ENCODE peak calls at places on chromosomes 13 and 19, in four cellular contexts. E, L, Y and Q are unnamed samples.

GRCh38 chr19:35738021-35738886 is 4.0 kb downstream of the IGFLR1 start:
- DNase-seq in E (no peak), L (no peak), Y (no peak), Q (no peak)

GRCh38 chr13:100724568-100724967 is 50.0 kb upstream of the TMTC4 start:
- DNase-seq in E (no peak), L (no peak), Y (peak), Q (no peak)

GRCh38 chr19:6817179-6817578 is 44.7 kb downstream of the VAV1 start:
- DNase-seq in E (no peak), L (no peak), Y (no peak), Q (no peak)

GRCh38 chr19:55711719-55712118 is 26.5 kb downstream of the NLRP9 start:
- DNase-seq in E (no peak), L (no peak), Y (no peak), Q (no peak)

GRCh38 chr13:78413887-78414553 is 189.3 kb downstream of the POU4F1 start:
- DNase-seq in E (no peak), L (no peak), Y (no peak), Q (no peak)

GRCh38 chr19:56110515-56111448 is 10.3 kb downstream of the ZNF787 start:
- DNase-seq in E (no peak), L (peak), Y (peak), Q (no peak)

GRCh38 chr19:15443838-15444237 is 5.9 kb downstream of the WIZ start:
- DNase-seq in E (no peak), L (no peak), Y (no peak), Q (no peak)

GRCh38 chr19:16216744-16217670 is 19.3 kb downstream of the AP1M1 start:
- DNase-seq in E (no peak), L (no peak), Y (no peak), Q (no peak)

GRCh38 chr13:62185631-62186256 is 770.1 kb upstream of the PCDH20 start:
- DNase-seq in E (no peak), L (no peak), Y (no peak), Q (no peak)

DNA sequence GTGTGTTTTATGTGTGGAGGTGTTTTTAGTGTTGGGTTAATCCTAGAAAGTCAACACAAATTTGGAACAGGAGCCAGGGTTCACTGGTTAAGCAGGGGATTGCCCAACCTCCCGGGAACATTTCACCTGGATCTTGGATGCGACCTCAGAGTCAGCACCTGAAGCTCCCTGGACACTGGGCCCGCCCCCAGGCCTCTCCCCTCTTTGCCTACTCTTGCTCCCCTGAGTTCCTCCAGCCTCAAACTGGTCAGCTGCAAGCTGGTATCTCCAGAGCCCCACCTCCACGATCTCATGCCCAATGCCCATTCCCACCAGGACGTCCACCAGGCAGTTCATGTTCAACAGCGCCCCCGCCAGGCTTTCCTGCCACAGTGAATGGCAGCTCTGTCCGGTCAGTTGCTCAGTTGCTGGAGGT is 9.7 kb downstream of the HSD17B14 start:
- DNase-seq in E (no peak), L (peak), Y (peak), Q (no peak)
- TF ChIP-seq CTCF in E (no peak), L (no peak), Y (no peak), Q (no peak)

GRCh38 chr19:47353307-47353712 is 4.2 kb downstream of the DHX34 start:
- DNase-seq in E (no peak), L (peak), Y (peak), Q (no peak)

GRCh38 chr19:47363758-47364529 is 14.8 kb downstream of the DHX34 start:
- DNase-seq in E (no peak), L (no peak), Y (no peak), Q (no peak)

GRCh38 chr19:47362321-47362720 is 13.2 kb downstream of the DHX34 start:
- DNase-seq in E (no peak), L (no peak), Y (no peak), Q (no peak)

GRCh38 chr19:47356900-47357299 is 7.8 kb downstream of the DHX34 start:
- DNase-seq in E (no peak), L (no peak), Y (no peak), Q (no peak)

DNA sequence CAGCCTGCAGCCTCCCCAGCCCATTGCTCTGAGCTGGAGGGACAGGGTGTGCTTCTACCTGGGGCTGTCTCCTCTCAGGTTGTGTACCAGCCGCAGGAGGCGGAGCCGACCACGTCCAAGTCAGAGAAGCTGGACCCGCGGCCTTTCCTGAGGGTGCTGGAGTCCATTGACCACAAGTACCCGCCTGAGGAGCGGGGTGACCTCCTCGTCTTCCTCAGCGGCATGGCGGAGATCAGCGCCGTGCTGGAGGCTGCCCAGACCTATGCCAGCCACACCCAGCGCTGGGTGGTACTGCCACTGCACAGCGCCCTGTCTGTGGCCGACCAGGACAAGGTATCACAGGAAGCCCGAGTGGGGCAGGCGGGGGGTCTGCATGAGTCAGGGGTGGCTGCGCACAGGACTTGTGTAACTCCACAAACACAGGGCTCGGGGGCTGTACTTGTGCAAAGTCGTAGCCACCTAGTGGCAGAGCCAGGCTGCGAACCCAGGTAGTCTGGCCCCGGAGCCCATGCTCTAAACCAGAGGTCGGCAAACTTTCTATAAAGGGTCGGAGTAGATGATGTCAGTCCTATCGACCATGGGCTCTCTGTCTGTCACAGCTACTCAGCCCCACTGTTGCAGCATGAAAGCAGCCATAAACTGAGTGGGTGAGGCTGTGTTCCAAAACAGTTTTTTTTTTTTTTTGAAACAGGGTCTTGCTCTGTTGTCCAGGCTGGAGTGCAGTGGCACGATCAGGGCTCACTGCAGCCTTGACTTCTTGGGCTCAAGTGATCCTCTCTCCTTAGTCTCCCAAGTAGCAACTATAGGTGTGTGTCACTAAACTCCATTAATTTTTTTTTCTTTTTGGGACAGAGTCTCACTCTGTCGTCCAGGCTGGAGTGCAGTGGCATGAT is 8.9 kb downstream of the DHX34 start:
- DNase-seq in E (no peak), L (no peak), Y (no peak), Q (no peak)
- TF ChIP-seq CTCF in E (no peak), L (peak), Y (no peak), Q (no peak)

DNA sequence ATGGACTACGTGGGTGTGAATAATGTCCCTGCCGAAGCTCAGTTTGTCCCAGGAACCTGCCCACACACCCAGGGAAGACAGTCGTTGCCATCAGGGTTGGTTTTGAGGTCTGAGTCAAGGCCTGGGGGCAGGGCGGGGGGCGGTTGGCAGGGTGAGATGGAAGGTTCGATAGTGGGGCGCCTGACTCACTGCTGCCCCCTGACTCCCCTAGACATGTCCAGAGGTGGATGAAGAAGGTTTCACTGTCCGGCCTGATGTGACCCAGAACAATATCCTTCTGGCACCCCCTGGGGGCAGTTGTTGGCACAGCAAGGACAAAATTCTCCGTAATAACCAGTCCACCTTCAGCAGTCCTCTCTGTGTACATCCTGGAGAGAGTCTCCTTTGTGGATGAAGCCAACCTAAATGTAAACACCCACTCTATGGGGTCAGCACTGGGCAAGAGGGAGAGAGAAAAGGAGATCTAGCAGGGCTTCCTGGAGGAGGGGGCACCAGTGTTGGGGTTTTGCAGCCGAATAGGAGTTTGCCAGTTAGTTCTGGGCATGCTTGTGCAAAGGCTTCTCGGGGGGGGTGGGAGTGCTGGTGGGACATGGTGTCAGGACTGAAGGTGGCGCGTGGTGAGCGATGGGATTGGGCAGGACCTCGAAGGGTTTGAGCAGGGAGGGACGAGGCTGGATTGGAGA is 19.6 kb upstream of the B3GNT3 start:
- DNase-seq in E (no peak), L (peak), Y (no peak), Q (no peak)
- TF ChIP-seq CTCF in E (peak), L (peak), Y (no peak), Q (peak)

DNA sequence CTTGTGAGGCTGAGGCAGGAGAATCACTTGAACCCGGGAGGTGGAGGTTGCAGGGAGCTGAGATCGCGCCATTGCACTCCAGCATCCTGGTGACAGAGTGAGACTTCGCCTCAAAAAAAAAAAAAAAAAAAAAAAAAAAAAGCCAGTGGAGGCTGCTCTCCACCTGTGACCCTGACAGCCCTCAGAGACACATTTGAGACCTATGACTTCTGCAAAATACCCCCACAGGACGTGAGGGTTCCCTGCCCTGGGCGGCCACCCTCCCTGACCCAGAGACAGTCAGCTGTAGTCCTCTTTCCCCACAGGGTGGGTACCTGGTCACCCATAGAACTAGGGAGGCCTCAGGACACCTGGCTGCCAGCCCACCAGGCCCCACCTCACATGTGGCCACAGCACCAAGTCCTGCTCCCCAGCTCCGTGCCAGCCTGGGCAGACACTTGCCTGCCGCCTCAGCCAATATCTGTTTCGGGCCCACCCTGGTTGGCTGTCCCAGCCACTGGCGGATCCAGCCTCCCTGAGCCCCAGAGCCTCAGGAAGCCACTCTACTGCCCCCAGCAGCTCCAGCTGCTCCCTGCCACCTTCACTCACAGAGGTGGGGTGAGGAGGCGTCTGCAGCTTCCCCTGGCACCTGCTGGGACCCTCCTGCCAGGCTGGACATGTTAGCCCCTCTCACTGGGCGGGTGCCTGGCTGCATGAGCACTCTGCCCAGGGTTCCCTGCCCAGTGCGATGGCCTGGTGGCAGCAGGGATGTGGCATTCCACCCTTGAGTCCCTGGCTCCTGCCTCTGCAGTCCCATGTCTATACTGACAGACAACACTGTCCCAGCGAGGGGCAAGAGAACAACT is 7.0 kb downstream of the MKNK2 start:
- DNase-seq in E (no peak), L (no peak), Y (no peak), Q (no peak)
- TF ChIP-seq CTCF in E (no peak), L (no peak), Y (no peak), Q (no peak)

DNA sequence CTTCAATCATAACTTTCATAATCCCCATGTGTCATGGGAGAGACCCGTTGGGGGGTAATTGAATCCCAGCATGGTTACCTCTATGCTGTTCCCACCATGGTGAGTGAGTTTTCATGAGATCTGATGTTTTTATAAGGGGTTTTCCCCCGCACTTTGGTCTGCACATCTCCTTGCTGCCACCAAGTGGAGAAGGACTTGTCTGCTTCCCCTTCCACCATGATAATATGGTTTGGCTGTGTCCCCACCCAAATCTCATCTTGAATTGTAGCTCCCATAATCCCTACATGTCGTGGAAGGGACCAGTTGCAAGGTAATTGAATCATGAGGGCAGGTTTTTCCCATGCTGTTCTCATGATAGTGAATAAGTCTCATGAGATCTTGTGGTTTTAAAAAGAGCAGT is 524.9 kb downstream of the SLITRK5 start:
- DNase-seq in E (no peak), L (no peak), Y (no peak), Q (no peak)
- TF ChIP-seq CTCF in E (no peak), L (no peak), Y (no peak), Q (no peak)

GRCh38 chr13:110320645-110321044 is 13.6 kb downstream of the COL4A2 start:
- DNase-seq in E (no peak), L (no peak), Y (no peak), Q (no peak)

GRCh38 chr13:110323986-110324749 is 17.1 kb downstream of the COL4A2 start:
- DNase-seq in E (no peak), L (no peak), Y (no peak), Q (no peak)

GRCh38 chr13:110322828-110323171 is 15.7 kb downstream of the COL4A2 start:
- DNase-seq in E (no peak), L (no peak), Y (no peak), Q (no peak)

GRCh38 chr13:110322126-110322827 is 15.2 kb downstream of the COL4A2 start:
- DNase-seq in E (no peak), L (no peak), Y (no peak), Q (no peak)

DNA sequence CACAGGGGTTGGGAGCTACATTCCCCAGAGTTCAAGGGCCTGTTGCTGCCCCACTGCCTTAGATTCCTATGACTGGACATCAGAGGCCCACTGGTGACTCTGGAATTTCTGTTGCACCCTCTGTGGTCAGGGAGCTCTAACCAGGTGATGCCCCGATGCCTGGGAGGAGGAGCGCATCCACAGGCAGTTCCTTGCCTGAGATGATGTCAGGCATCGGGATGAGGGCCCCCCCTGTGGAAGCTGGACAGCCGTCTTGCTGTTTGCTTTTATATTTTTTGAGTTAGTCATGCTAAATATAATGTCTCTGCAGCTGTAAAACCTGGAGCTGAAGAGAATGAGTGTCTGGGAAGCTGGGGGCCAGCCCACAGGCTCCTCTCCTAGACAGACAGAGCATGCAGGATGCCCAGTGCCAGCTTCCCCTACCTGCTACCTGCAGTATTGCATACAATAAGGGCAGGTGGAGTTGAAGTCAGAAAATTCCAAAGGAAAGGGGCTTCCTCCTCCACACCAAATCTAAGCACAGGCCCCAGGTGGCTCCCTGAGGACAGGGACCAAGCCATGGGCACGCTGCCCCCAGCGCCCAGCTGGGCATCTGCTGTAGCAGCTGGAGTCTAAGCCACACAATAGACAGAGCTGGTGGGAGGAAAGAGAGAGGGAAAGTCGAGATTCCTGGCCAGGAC is 16.2 kb downstream of the COL4A2 start:
- DNase-seq in E (no peak), L (no peak), Y (no peak), Q (no peak)
- TF ChIP-seq CTCF in E (no peak), L (no peak), Y (no peak), Q (peak)

GRCh38 chr19:4256563-4256962 is 9.7 kb downstream of the YJU2 start:
- DNase-seq in E (no peak), L (no peak), Y (no peak), Q (no peak)
- TF ChIP-seq CTCF in E (no peak), L (no peak), Y (no peak), Q (no peak)

GRCh38 chr13:20058476-20058875 is 99.9 kb downstream of the ZMYM2 start:
- DNase-seq in E (no peak), L (no peak), Y (no peak), Q (no peak)

GRCh38 chr13:20054586-20054985 is 96.1 kb downstream of the ZMYM2 start:
- DNase-seq in E (no peak), L (no peak), Y (no peak), Q (no peak)

GRCh38 chr13:20053891-20054290 is 95.4 kb downstream of the ZMYM2 start:
- DNase-seq in E (no peak), L (no peak), Y (no peak), Q (no peak)

GRCh38 chr13:20057214-20057613 is 98.7 kb downstream of the ZMYM2 start:
- DNase-seq in E (no peak), L (no peak), Y (no peak), Q (no peak)

GRCh38 chr13:20057963-20058362 is 99.4 kb downstream of the ZMYM2 start:
- DNase-seq in E (no peak), L (no peak), Y (no peak), Q (no peak)
- TF ChIP-seq CTCF in E (no peak), L (no peak), Y (no peak), Q (peak)